ENCODE peak calls at places on chromosomes 16 and 17, in six cellular contexts. K is right cardiac atrium, V is HCT116, I is brain microvascular endothelial cell, L is fibroblast of pulmonary artery, D is NT2/D1. M is an unnamed sample.

GRCh38 chr17:56834380-56835258 is 668 bp downstream of the DGKE start:
- DNase-seq in I (no peak), D (no peak), L (peak), K (peak), V (no peak), M (peak)

GRCh38 chr17:82752371-82753200 is 721 bp downstream of the TBCD start:
- DNase-seq in V (no peak), K (peak), D (no peak), I (no peak), L (no peak), M (peak)

GRCh38 chr16:68072038-68072695 is 13.0 kb upstream of the NFATC3 start:
- DNase-seq in K (no peak), D (no peak), L (no peak), I (peak), V (no peak), M (peak)

GRCh38 chr17:61325382-61326073 is 74.1 kb upstream of the TBX2 start:
- DNase-seq in D (no peak), V (no peak), I (peak), K (no peak), L (peak), M (peak)

GRCh38 chr16:57045694-57046381 is 46.5 kb upstream of the CPNE2 start:
- DNase-seq in I (peak), D (peak), V (peak), L (peak), K (peak), M (no peak)

GRCh38 chr17:15882777-15883176 is 62.2 kb upstream of the ADORA2B start:
- DNase-seq in D (no peak), L (no peak), K (no peak), V (no peak), I (no peak), M (no peak)

GRCh38 chr17:19724501-19725420 is 8.4 kb upstream of the SLC47A2 start:
- DNase-seq in V (no peak), K (peak), L (no peak), I (no peak), D (no peak), M (peak)

GRCh38 chr16:83955218-83956130 is 2.4 kb downstream of the OSGIN1 start:
- DNase-seq in V (no peak), L (peak), K (peak), I (peak), D (no peak), M (no peak)

GRCh38 chr17:32551186-32551955 is 64.6 kb downstream of the CDK5R1 start:
- DNase-seq in V (no peak), D (no peak), I (peak), L (peak), K (no peak), M (no peak)

GRCh38 chr16:88287219-88287618 is 95.5 kb upstream of the ZNF469 start:
- DNase-seq in I (no peak), D (peak), L (peak), K (no peak), V (peak), M (no peak)

GRCh38 chr17:68777243-68777855 is 176.2 kb upstream of the FAM20A start:
- DNase-seq in K (peak), V (peak), L (peak), I (peak), D (peak), M (peak)

GRCh38 chr17:5583426-5584382 is 605 bp downstream of the NLRP1 start:
- DNase-seq in D (no peak), I (no peak), L (no peak), V (no peak), K (peak), M (no peak)

GRCh38 chr16:19598805-19599204 is 43.3 kb downstream of the VPS35L start:
- DNase-seq in K (no peak), D (no peak), I (no peak), L (no peak), V (no peak), M (no peak)

GRCh38 chr16:65445313-65446260 is 323.7 kb upstream of the CDH11 start:
- DNase-seq in V (no peak), I (no peak), K (no peak), L (no peak), D (no peak), M (no peak)

GRCh38 chr16:64092284-64092683 is 1029.6 kb downstream of the CDH11 start:
- DNase-seq in I (peak), V (no peak), K (no peak), D (no peak), L (peak), M (no peak)

GRCh38 chr17:18093616-18094408 is 6.1 kb downstream of the DRG2 start:
- DNase-seq in I (peak), D (no peak), L (peak), K (peak), V (peak), M (peak)

GRCh38 chr17:43722269-43722619 is 36.3 kb downstream of the SOST start:
- DNase-seq in K (no peak), I (no peak), L (no peak), D (no peak), V (no peak), M (no peak)

GRCh38 chr17:43720311-43721060 is 38.1 kb downstream of the SOST start:
- DNase-seq in L (peak), K (peak), V (no peak), I (peak), D (peak), M (peak)

GRCh38 chr17:43721537-43722268 is 36.9 kb downstream of the SOST start:
- DNase-seq in D (no peak), K (no peak), V (no peak), L (peak), I (no peak), M (peak)

GRCh38 chr17:43717913-43718312 is 40.7 kb downstream of the SOST start:
- DNase-seq in D (no peak), I (no peak), V (no peak), L (no peak), K (no peak), M (no peak)

GRCh38 chr17:43719578-43719977 is 39.0 kb downstream of the SOST start:
- DNase-seq in V (no peak), D (no peak), I (no peak), L (no peak), K (no peak), M (no peak)
- H3K4me3 ChIP-seq in V (no peak), D (no peak), I (no peak), L (no peak), K (no peak), M (no peak)

GRCh38 chr16:4319454-4319853 is 3.6 kb downstream of the GLIS2 start:
- DNase-seq in V (no peak), D (no peak), I (no peak), L (no peak), K (peak), M (no peak)
- H3K4me3 ChIP-seq in V (no peak), D (no peak), I (no peak), L (no peak), K (no peak), M (no peak)

DNA sequence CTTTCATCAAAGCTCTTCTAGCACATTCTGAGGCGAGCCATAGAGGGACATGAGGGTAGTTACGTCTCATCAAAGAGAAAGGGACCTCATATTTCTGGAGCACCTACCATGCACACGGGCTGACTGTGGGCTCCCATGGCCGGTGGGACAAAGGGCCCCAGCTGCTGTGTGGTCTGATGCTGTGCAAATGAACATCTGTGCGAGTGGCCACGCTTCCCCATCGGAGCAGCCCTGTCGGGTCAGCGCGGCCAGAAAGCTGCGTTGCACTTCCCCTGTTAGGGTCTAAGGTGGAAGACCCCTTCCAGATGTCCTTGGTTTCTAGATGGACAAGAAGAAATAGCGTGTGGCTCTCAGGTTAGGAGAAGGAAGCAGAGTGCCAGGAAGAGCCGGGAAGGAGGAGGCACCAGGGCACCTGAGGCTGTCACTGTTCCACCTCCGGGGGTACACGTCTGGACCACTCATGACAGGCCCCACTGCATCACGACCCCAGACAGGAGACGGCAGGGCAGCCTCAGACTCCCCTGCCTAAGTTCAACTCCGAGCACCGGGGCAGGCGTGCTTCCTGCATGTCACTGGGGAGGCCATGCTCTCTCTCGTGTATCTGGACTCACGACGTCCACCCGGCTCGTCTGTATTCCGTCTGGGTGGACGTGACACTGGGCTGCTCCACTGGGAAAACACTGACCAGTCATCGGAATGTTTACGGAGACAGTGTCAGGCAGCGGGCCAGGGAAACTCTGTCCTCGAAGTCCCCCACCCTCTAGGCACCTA is 8.5 kb upstream of the BAIAP2 start:
- DNase-seq in I (no peak), D (no peak), V (no peak), L (no peak), K (peak), M (no peak)
- H3K4me3 ChIP-seq in I (no peak), D (no peak), V (no peak), L (no peak), K (no peak), M (no peak)

DNA sequence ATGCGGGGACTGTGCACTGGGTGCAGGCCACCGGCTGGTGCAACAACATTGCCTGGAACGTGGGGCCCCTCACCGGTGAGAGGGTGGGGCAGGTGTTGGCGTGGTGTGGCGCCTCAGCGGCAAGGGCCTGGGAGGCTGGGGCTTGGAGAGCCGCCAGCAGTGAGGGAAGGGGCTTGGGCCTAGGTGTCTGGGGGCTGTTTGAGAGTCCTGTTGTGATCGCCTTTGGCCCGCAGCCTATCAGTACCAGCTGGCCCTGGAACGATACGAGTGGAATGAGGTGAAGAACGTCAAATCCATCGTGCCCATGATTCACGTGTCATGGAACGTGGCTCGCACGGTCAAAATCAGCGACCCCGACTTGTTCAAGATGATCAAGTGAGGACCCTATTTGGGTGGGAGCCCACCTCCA is 2.6 kb upstream of the TMEM88 start:
- DNase-seq in D (no peak), I (no peak), L (no peak), K (peak), V (no peak), M (no peak)
- H3K4me3 ChIP-seq in D (no peak), I (no peak), L (no peak), K (no peak), V (peak), M (no peak)

GRCh38 chr16:73143681-73144370 is 95.9 kb upstream of the ZFHX3 start:
- DNase-seq in K (no peak), I (no peak), L (no peak), D (no peak), V (no peak), M (peak)
- H3K4me3 ChIP-seq in K (peak), I (peak), L (peak), D (no peak), V (no peak), M (peak)

M was measured in MG63.